ENCODE peak calls at places on chromosomes 3 and 15, in ten cellular contexts. B is cardiac muscle cell, F is activated B cell treated with CpG ODN at 0.5 μM for 24 hours, U is Panc1, D is uterus, Q is kidney, H is heart left ventricle, L is adrenal gland, S is left lung, W is GM12865. J is an unnamed sample.

GRCh38 chr3:141530133-141530768 is 43.4 kb downstream of the RASA2 start:
- DNase-seq in D (no peak), F (no peak), Q (no peak), L (no peak), H (no peak), S (no peak), U (no peak), W (no peak), B (no peak), J (no peak)

GRCh38 chr3:150495563-150496168 is 50.6 kb downstream of the SERP1 start:
- DNase-seq in U (peak; percentile 61), Q (no peak), W (peak; percentile 50), B (peak; percentile 54), L (peak; percentile 16), S (no peak), F (no peak), D (no peak), H (no peak), J (no peak)

GRCh38 chr3:120597445-120598049 is 1.4 kb downstream of the NDUFB4 start:
- DNase-seq in Q (no peak), U (no peak), H (no peak), D (no peak), W (peak; percentile 60), S (no peak), B (no peak), L (no peak), F (no peak), J (no peak)

GRCh38 chr15:85507114-85507513 is 126.7 kb downstream of the AKAP13 start:
- DNase-seq in U (no peak), S (no peak), H (no peak), D (no peak), Q (no peak), F (no peak), L (no peak), W (no peak), B (no peak), J (no peak)

GRCh38 chr15:64766041-64766440 is 9.3 kb downstream of the RBPMS2 start:
- DNase-seq in D (no peak), H (no peak), F (no peak), L (no peak), Q (no peak), B (no peak), W (no peak), U (no peak), S (no peak), J (no peak)

GRCh38 chr3:38829404-38829803 is 13.4 kb upstream of the SCN10A start:
- DNase-seq in L (no peak), F (no peak), B (no peak), Q (no peak), W (no peak), S (no peak), D (peak; percentile 16), H (no peak), U (no peak), J (no peak)

GRCh38 chr15:94924971-94925593 is 693.7 kb downstream of the MCTP2 start:
- DNase-seq in B (no peak), S (no peak), D (peak; percentile 14), W (no peak), H (no peak), U (no peak), F (no peak), Q (no peak), L (peak; percentile 2), J (no peak)

GRCh38 chr3:122299872-122300460 is 25.1 kb upstream of the CSTA start:
- DNase-seq in U (peak; percentile 5), F (no peak), L (no peak), B (no peak), S (no peak), H (no peak), W (peak; percentile 73), D (no peak), Q (no peak), J (no peak)

GRCh38 chr3:37174532-37175126 is at the start of gene LRRFIP2:
- DNase-seq in Q (no peak), F (no peak), U (no peak), H (no peak), S (no peak), L (no peak), D (no peak), W (peak; percentile 64), B (no peak), J (no peak)

GRCh38 chr3:30289751-30290150 is 316.6 kb upstream of the TGFBR2 start:
- DNase-seq in W (no peak), F (no peak), U (no peak), D (no peak), Q (no peak), L (no peak), H (no peak), B (no peak), S (no peak), J (no peak)

GRCh38 chr15:83118291-83118827 is 10.9 kb downstream of the TM6SF1 start:
- DNase-seq in W (no peak), B (no peak), H (no peak), L (no peak), F (no peak), D (no peak), Q (no peak), S (no peak), U (no peak), J (no peak)

GRCh38 chr3:162769559-162769958 is 1273.0 kb downstream of the OTOL1 start:
- DNase-seq in Q (no peak), D (no peak), H (no peak), W (no peak), B (no peak), S (no peak), F (no peak), U (no peak), L (no peak), J (no peak)

GRCh38 chr3:16978234-16978920 is 93.6 kb downstream of the PLCL2 start:
- DNase-seq in L (no peak), W (no peak), S (no peak), Q (no peak), H (no peak), B (no peak), D (no peak), U (no peak), F (no peak), J (no peak)

GRCh38 chr15:87661481-87661880 is 595.1 kb downstream of the NTRK3 start:
- DNase-seq in S (no peak), F (no peak), U (no peak), D (no peak), L (no peak), W (no peak), B (no peak), Q (no peak), H (no peak), J (no peak)

GRCh38 chr3:123258811-123259420 is 57.2 kb downstream of the SEC22A start:
- DNase-seq in D (no peak), L (no peak), W (peak; percentile 37), F (no peak), H (no peak), S (no peak), B (peak; percentile 47), Q (no peak), U (peak; percentile 24), J (no peak)

GRCh38 chr3:171875923-171876412 is 32.8 kb downstream of the TMEM212 start:
- DNase-seq in F (no peak), H (no peak), D (no peak), L (no peak), Q (no peak), W (no peak), S (peak; percentile 35), B (no peak), U (no peak), J (no peak)
- TF ChIP-seq CTCF in F (no peak), H (no peak), D (no peak), L (no peak), Q (no peak), W (no peak), S (no peak), B (no peak), U (no peak), J (no peak)

DNA sequence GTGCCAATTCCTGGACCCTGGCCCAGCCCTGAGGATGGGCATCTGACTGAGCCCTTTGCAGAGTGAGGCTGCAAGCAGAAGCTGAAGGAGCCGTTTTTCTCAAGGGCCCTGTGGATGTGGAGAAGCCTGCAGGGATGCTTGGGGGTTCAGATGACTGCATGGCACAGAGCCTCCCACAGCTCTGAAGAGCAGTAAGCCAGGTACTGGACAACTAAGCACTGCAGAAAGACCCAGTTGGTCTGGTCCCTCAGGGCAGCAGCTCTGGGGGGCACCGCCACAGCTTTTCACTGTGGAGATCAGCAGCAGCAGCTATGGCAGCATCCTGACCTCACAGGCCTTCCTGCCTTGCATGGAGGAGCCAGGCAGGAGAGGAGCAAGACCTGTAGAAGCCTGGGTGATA is 67.6 kb downstream of the CRYGS start:
- DNase-seq in Q (no peak), H (no peak), D (no peak), L (no peak), U (no peak), B (no peak), F (no peak), S (no peak), W (no peak), J (no peak)
- TF ChIP-seq CTCF in Q (no peak), H (no peak), D (no peak), L (no peak), U (no peak), B (no peak), F (no peak), S (no peak), W (no peak), J (no peak)

GRCh38 chr15:43209059-43209824 is 11.6 kb downstream of the EPB42 start:
- DNase-seq in L (no peak), F (no peak), W (no peak), S (no peak), B (peak; percentile 54), H (no peak), D (no peak), Q (no peak), U (no peak), J (no peak)
- TF ChIP-seq CTCF in L (no peak), F (no peak), W (no peak), S (no peak), B (peak; percentile 25), H (no peak), D (no peak), Q (no peak), U (no peak), J (no peak)

GRCh38 chr3:78279066-78279465 is 1239.2 kb downstream of the ROBO2 start:
- DNase-seq in W (no peak), Q (no peak), D (no peak), U (no peak), S (no peak), H (no peak), F (no peak), L (no peak), B (no peak), J (no peak)

GRCh38 chr3:78287085-78287484 is 1247.2 kb downstream of the ROBO2 start:
- DNase-seq in F (no peak), U (no peak), Q (no peak), L (no peak), S (no peak), W (no peak), B (no peak), D (no peak), H (no peak), J (no peak)

GRCh38 chr3:78285032-78285728 is 1245.3 kb downstream of the ROBO2 start:
- DNase-seq in S (no peak), W (no peak), F (no peak), Q (no peak), B (no peak), H (no peak), L (no peak), U (no peak), D (no peak), J (no peak)

GRCh38 chr3:78281381-78281780 is 1241.5 kb downstream of the ROBO2 start:
- DNase-seq in W (no peak), L (no peak), F (no peak), D (no peak), U (no peak), H (peak; percentile 42), B (no peak), S (no peak), Q (peak; percentile 29), J (no peak)

GRCh38 chr3:78283994-78284393 is 1244.1 kb downstream of the ROBO2 start:
- DNase-seq in B (no peak), F (no peak), W (no peak), D (no peak), L (no peak), H (no peak), Q (no peak), U (no peak), S (no peak), J (no peak)
- TF ChIP-seq CTCF in B (no peak), F (no peak), W (no peak), D (no peak), L (no peak), H (no peak), Q (no peak), U (no peak), S (no peak), J (no peak)